ENCODE peak calls at places on chromosomes 12 and 14, in seven cellular contexts. V, L, A, T, S, C and B are unnamed samples.

GRCh38 chr12:52081263-52081733 is 1.8 kb downstream of the SMIM41 start:
- DNase-seq in T (no peak), A (no peak), L (no peak), V (no peak), S (peak), C (no peak), B (no peak)

GRCh38 chr12:101792046-101792931 is 38.5 kb downstream of the GNPTAB start:
- DNase-seq in T (peak), A (no peak), S (no peak), V (peak), L (no peak), C (no peak), B (peak)

GRCh38 chr14:41144370-41144769 is 462.3 kb upstream of the LRFN5 start:
- DNase-seq in L (no peak), V (no peak), A (no peak), C (no peak), S (no peak), T (peak), B (no peak)

GRCh38 chr12:2649201-2650030 is 145.4 kb upstream of the FKBP4 start:
- DNase-seq in C (no peak), S (no peak), V (no peak), A (no peak), T (no peak), L (no peak), B (no peak)

GRCh38 chr12:131121705-131122405 is 168.1 kb downstream of the ADGRD1 start:
- DNase-seq in T (no peak), L (no peak), V (peak), S (no peak), A (no peak), C (no peak), B (peak)

GRCh38 chr12:79547044-79547734 is 143.6 kb downstream of the PAWR start:
- DNase-seq in A (peak), L (peak), V (peak), C (peak), T (peak), S (no peak), B (peak)

GRCh38 chr14:77653473-77653872 is 37.0 kb upstream of the SPTLC2 start:
- DNase-seq in T (no peak), C (no peak), V (peak), L (no peak), A (peak), S (no peak), B (peak)

GRCh38 chr12:79933043-79933442 is 1.9 kb downstream of the PPP1R12A start:
- DNase-seq in L (no peak), S (no peak), T (no peak), C (no peak), V (no peak), A (no peak), B (no peak)

GRCh38 chr12:95169368-95169767 is 47.9 kb downstream of the FGD6 start:
- DNase-seq in S (peak), V (peak), A (no peak), T (no peak), L (peak), C (no peak), B (no peak)

GRCh38 chr12:94640134-94640928 is 10.0 kb downstream of the TMCC3 start:
- DNase-seq in T (peak), L (peak), A (no peak), C (no peak), S (peak), V (no peak), B (no peak)

GRCh38 chr14:99028521-99028920 is 243.5 kb downstream of the BCL11B start:
- DNase-seq in C (no peak), S (no peak), T (peak), L (no peak), A (no peak), V (no peak), B (no peak)

GRCh38 chr12:31029916-31030562 is 43.6 kb upstream of the DDX11 start:
- DNase-seq in C (no peak), L (no peak), S (no peak), A (peak), V (no peak), T (no peak), B (peak)

GRCh38 chr12:3077572-3078081 is 448 bp downstream of the TSPAN9 start:
- DNase-seq in S (peak), A (peak), L (peak), T (no peak), C (no peak), V (no peak), B (peak)

GRCh38 chr12:2924019-2924418 is 33.3 kb downstream of the TULP3 start:
- DNase-seq in A (no peak), S (no peak), T (no peak), C (no peak), V (no peak), L (peak), B (no peak)

GRCh38 chr14:68563256-68564131 is 229.4 kb downstream of the ZFP36L1 start:
- DNase-seq in A (no peak), T (peak), S (peak), L (peak), V (no peak), C (no peak), B (no peak)

GRCh38 chr12:5489760-5490432 is 58.0 kb downstream of the NTF3 start:
- DNase-seq in A (no peak), V (no peak), L (no peak), C (no peak), T (no peak), S (no peak), B (no peak)

GRCh38 chr14:99183311-99183710 is 88.7 kb downstream of the BCL11B start:
- DNase-seq in A (no peak), T (no peak), V (no peak), C (no peak), S (no peak), L (no peak), B (no peak)

GRCh38 chr12:8980137-8980536 is 9.2 kb upstream of the KLRG1 start:
- DNase-seq in T (no peak), V (no peak), C (no peak), A (no peak), S (no peak), L (no peak), B (no peak)

GRCh38 chr12:2963760-2964292 is 4.6 kb downstream of the TEAD4 start:
- DNase-seq in S (peak), V (peak), A (peak), C (no peak), L (peak), T (no peak), B (peak)

GRCh38 chr12:69905801-69906200 is 80.8 kb downstream of the MYRFL start:
- DNase-seq in C (no peak), A (no peak), V (no peak), T (no peak), L (no peak), S (no peak), B (no peak)
- H3K18ac ChIP-seq in C (no peak), A (no peak), V (no peak), T (no peak), L (no peak), S (no peak), B (no peak)

DNA sequence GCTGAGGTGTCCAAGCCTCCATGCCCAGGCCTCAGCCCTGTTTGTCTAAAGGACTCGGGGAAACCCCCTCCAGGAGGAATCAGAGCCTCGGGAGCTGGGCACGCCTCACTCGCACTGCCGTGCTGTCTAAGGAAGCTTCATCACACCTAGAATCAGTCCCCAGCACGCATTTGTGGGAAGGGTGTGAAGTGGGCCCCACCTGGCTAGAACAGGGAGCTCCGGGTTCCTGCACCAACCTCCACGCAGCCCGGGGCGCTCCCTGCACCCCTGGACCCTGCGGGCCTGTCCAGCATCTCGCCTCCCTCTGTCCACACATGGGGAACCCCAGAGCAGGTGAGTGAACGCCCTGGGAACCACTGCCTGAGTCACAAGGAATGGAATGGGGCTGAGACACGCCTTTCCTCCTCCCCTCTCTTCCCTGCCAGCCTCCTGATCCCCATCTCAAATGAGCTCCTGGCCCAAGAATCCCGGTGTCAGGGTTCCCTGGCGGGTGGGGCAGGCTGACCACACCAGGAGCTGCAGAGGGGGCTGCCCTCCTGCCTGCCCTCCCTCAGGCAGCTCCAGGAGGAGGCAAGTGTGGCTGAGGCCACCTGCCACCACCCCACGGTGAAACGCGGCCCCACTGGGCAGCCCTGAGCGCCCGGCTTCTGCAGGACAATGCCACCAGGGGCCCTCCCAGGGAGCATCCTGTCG is 44.6 kb downstream of the GALNT9 start:
- DNase-seq in L (no peak), T (no peak), A (peak), C (no peak), S (no peak), V (no peak), B (peak)
- H3K23ac ChIP-seq in L (no peak), T (no peak), A (no peak), C (peak), S (no peak), V (no peak), B (no peak)

GRCh38 chr12:104735801-104736200 is 222.3 kb downstream of the SLC41A2 start:
- DNase-seq in A (no peak), V (no peak), L (no peak), C (no peak), T (no peak), S (no peak), B (no peak)
- H3K18ac ChIP-seq in A (no peak), V (no peak), L (no peak), C (no peak), T (no peak), S (no peak), B (no peak)

GRCh38 chr12:115213538-115213961 is 529.6 kb upstream of the TBX3 start:
- DNase-seq in L (no peak), C (no peak), A (no peak), V (peak), T (no peak), S (no peak), B (peak)

GRCh38 chr12:115213118-115213517 is 529.1 kb upstream of the TBX3 start:
- DNase-seq in L (no peak), T (no peak), V (no peak), S (no peak), A (no peak), C (no peak), B (no peak)

GRCh38 chr12:115210533-115211252 is 526.7 kb upstream of the TBX3 start:
- DNase-seq in L (no peak), V (no peak), S (no peak), A (no peak), T (no peak), C (no peak), B (no peak)

GRCh38 chr12:115209230-115209629 is 525.3 kb upstream of the TBX3 start:
- DNase-seq in T (no peak), S (peak), V (no peak), C (no peak), L (no peak), A (no peak), B (no peak)

DNA sequence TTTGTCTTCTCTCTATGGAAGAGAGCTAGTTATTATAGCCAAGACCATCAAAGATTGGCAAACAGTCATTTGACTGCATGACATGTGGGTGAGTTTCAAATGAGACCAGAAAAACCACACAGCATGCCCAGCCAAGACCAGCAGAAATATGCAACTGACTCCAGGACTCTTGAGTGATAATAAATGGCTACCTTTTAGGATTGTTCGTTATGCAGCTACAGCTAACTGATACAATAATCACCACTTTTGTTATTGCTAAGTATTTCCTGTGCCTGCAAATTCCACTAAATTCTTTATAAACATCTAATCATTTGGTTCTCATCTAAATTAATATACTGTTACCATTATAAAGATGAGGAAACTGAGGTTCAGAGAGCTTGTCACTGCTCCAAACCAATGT is 528.4 kb upstream of the TBX3 start:
- DNase-seq in S (no peak), C (no peak), A (no peak), V (no peak), L (no peak), T (no peak), B (no peak)
- H3K23ac ChIP-seq in S (no peak), C (no peak), A (no peak), V (no peak), L (no peak), T (no peak), B (no peak)

GRCh38 chr12:27162229-27162537 is 79.8 kb upstream of the C12orf71 start:
- DNase-seq in L (no peak), V (no peak), T (no peak), S (no peak), A (no peak), C (no peak), B (no peak)

GRCh38 chr12:27164330-27165045 is 79.6 kb upstream of the STK38L start:
- DNase-seq in T (no peak), L (no peak), S (no peak), V (no peak), C (no peak), A (no peak), B (no peak)

GRCh38 chr12:27163894-27164293 is 80.2 kb upstream of the STK38L start:
- DNase-seq in V (no peak), A (no peak), L (no peak), C (no peak), T (no peak), S (no peak), B (no peak)

GRCh38 chr12:27163048-27163715 is 80.8 kb upstream of the C12orf71 start:
- DNase-seq in T (no peak), L (peak), A (no peak), C (no peak), V (peak), S (no peak), B (peak)

DNA sequence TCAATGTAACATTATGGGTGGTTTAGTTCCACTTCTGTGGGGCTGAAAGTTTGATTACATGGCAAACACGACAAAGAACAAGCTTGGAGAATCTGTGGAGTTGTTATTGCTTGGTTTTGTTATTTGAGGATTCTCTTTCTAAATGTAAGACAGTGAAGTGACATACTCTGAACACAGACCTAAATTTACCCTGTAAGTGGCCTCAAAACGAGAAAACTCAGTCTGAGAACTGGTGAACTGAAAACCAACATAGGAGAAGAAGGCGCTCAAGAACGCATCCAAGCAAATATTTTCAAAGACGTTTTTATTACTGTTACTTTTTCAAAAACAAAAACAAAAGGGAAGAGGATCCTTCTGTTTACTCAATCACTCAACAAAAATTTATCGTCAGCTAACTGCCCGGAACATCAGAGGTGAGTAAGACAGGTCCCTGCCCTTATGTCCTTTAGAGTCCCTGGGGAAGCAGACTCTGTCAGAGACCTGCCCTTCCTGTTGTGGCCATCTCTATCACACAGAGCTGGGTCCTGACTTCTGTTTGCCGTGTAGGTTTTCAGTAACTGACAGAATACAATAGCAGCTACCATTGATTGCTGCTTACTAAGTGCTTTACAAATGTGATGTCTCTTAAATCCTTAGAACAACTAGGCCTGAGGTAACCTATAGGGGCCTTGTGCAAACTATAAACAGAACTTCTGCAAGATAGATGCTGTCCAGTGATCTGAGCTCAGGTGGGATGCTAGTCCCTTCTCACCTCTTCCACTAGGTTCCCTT is 79.3 kb upstream of the C12orf71 start:
- DNase-seq in V (no peak), T (no peak), S (no peak), A (no peak), C (no peak), L (no peak), B (no peak)
- H3K18ac ChIP-seq in V (no peak), T (no peak), S (no peak), A (no peak), C (no peak), L (no peak), B (no peak)

DNA sequence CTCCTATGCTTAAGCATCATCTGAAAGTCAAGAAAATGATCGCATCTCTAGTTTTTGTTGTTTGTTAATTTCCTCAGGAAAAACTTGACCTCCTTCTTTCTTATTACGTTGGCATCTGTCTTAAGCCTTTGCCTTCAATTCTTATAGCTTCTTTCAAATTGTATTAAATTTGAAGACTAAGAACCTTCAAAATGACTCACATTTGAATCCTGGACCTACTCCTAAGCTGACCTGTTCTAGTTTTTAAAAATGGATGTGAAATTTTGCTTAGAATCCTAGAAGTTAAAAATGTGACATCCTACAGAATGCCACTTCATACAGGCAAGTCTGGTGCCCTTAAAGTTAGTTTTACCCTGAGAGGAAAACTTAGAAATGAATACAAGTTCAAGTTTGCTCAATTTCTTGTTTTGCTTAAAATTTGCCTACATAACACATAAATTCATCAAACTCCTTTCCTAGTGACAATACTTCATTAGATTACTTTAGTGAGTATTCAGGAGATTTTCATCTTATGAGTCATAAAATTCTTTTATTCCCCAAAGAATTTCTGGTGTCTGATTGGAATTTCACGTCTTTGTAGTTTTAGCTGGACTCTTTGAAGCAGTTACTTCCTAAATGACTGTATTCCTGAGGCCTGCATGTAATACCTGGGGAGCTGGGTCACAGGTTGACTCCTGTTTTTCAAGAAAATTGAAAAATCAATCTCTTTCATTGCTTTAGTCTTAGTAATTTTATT is 152.3 kb downstream of the MSRB3 start:
- DNase-seq in C (no peak), V (peak), L (peak), T (no peak), S (peak), A (no peak), B (no peak)
- H3K23ac ChIP-seq in C (no peak), V (no peak), L (peak), T (no peak), S (no peak), A (no peak), B (no peak)

GRCh38 chr12:28050606-28051005 is 78.1 kb upstream of the PTHLH start:
- DNase-seq in T (peak), V (peak), S (no peak), C (no peak), L (no peak), A (no peak), B (no peak)

GRCh38 chr12:28054583-28054982 is 82.0 kb upstream of the PTHLH start:
- DNase-seq in V (no peak), T (no peak), L (no peak), S (no peak), C (no peak), A (no peak), B (no peak)

DNA sequence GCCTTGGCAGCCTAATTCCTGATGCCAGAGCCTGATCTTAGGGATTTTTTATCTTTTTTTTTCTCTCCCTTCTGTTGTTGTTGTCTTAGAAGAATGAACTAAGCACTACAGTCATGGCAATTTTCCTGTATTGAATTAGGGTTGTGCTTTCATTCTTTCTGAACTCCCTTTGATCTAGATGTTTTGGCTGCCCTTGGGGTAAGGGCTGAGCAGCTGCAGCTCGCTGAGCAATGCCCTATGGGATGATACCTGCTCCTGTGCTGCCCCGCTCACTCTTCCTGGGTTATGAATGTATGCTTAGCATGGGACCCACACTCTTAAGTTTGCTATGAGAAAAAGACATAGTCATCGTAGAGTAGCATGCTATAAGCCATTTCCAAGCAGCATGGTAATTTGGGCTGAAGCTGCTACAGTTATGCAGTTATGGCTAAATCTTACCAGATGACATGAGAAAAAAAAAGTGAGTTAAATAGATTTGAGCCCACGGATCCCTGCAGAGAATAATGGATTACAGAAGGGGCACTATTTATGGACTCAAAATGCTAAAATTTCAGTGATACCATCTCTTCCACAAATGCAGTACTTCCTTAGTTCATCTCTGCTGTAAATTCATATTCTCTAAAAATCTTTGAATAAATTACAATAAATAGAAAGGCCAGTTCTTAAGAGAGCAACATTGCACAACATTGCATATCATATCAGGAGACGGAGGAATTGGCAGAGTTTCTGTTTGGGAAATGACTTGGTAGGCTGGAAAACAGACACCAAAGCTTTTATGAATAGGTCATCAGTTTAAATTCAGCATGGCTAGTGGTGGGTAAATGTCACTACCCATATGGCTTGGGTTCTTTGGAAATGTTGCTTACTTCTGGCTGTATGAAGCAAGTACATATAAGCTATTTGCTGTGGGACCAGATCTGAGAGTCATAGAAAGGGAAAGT is 79.3 kb upstream of the PTHLH start:
- DNase-seq in L (peak), V (no peak), A (no peak), C (no peak), T (no peak), S (no peak), B (no peak)
- H3K18ac ChIP-seq in L (no peak), V (no peak), A (no peak), C (no peak), T (no peak), S (no peak), B (no peak)